ENCODE peak calls at places on chromosome 10, in ten cellular contexts. One of them, this sample, is unnamed.

GRCh38 chr10:118722694-118723093 is 32.1 kb downstream of the CACUL1 start:
- DNase-seq in K562: no peak
- DNase-seq in T follicular helper cell: no peak
- DNase-seq in HT1080: no peak
- DNase-seq in neural progenitor cell: no peak
- DNase-seq in stimulated activated CD4-positive, alpha-beta T cell treated with anti-CD3 and anti-CD28 coated beads, Interleukin-12 subunit alpha, Interleukin-12 subunit beta, amount 100 ng/mL, for 4 hours: no peak
- DNase-seq in anterior cingulate cortex: no peak
- DNase-seq in kidney epithelial cell: no peak
- DNase-seq in neural crest cell: no peak
- DNase-seq in C1 segment of cervical spinal cord: no peak
- DNase-seq in this sample: no peak

GRCh38 chr10:132961864-132962622 is 19.7 kb upstream of the CFAP46 start:
- DNase-seq in K562: no peak
- DNase-seq in T follicular helper cell: peak; percentile 32
- DNase-seq in HT1080: peak; percentile 57
- DNase-seq in neural progenitor cell: peak; percentile 92
- DNase-seq in stimulated activated CD4-positive, alpha-beta T cell treated with anti-CD3 and anti-CD28 coated beads, Interleukin-12 subunit alpha, Interleukin-12 subunit beta, amount 100 ng/mL, for 4 hours: peak; percentile 57
- DNase-seq in anterior cingulate cortex: no peak
- DNase-seq in kidney epithelial cell: peak; percentile 31
- DNase-seq in neural crest cell: peak; percentile 56
- DNase-seq in C1 segment of cervical spinal cord: no peak
- DNase-seq in this sample: no peak

GRCh38 chr10:96264938-96265337 is 6.4 kb downstream of the BLNK start:
- DNase-seq in K562: no peak
- DNase-seq in T follicular helper cell: no peak
- DNase-seq in HT1080: no peak
- DNase-seq in neural progenitor cell: no peak
- DNase-seq in stimulated activated CD4-positive, alpha-beta T cell treated with anti-CD3 and anti-CD28 coated beads, Interleukin-12 subunit alpha, Interleukin-12 subunit beta, amount 100 ng/mL, for 4 hours: no peak
- DNase-seq in anterior cingulate cortex: no peak
- DNase-seq in kidney epithelial cell: no peak
- DNase-seq in neural crest cell: no peak
- DNase-seq in C1 segment of cervical spinal cord: no peak
- DNase-seq in this sample: no peak

GRCh38 chr10:58672855-58673254 is 160.2 kb downstream of the BICC1 start:
- DNase-seq in K562: no peak
- DNase-seq in T follicular helper cell: no peak
- DNase-seq in HT1080: no peak
- DNase-seq in neural progenitor cell: no peak
- DNase-seq in stimulated activated CD4-positive, alpha-beta T cell treated with anti-CD3 and anti-CD28 coated beads, Interleukin-12 subunit alpha, Interleukin-12 subunit beta, amount 100 ng/mL, for 4 hours: no peak
- DNase-seq in anterior cingulate cortex: no peak
- DNase-seq in kidney epithelial cell: no peak
- DNase-seq in neural crest cell: no peak
- DNase-seq in C1 segment of cervical spinal cord: no peak
- DNase-seq in this sample: no peak

GRCh38 chr10:22271786-22272185 is 44.4 kb upstream of the COMMD3 start:
- DNase-seq in K562: no peak
- DNase-seq in T follicular helper cell: no peak
- DNase-seq in HT1080: peak; percentile 25
- DNase-seq in neural progenitor cell: no peak
- DNase-seq in stimulated activated CD4-positive, alpha-beta T cell treated with anti-CD3 and anti-CD28 coated beads, Interleukin-12 subunit alpha, Interleukin-12 subunit beta, amount 100 ng/mL, for 4 hours: no peak
- DNase-seq in anterior cingulate cortex: no peak
- DNase-seq in kidney epithelial cell: no peak
- DNase-seq in neural crest cell: no peak
- DNase-seq in C1 segment of cervical spinal cord: no peak
- DNase-seq in this sample: no peak

GRCh38 chr10:123557366-123558108 is 108.6 kb upstream of the GPR26 start:
- DNase-seq in K562: no peak
- DNase-seq in T follicular helper cell: no peak
- DNase-seq in HT1080: no peak
- DNase-seq in neural progenitor cell: no peak
- DNase-seq in stimulated activated CD4-positive, alpha-beta T cell treated with anti-CD3 and anti-CD28 coated beads, Interleukin-12 subunit alpha, Interleukin-12 subunit beta, amount 100 ng/mL, for 4 hours: no peak
- DNase-seq in anterior cingulate cortex: no peak
- DNase-seq in kidney epithelial cell: no peak
- DNase-seq in neural crest cell: no peak
- DNase-seq in C1 segment of cervical spinal cord: no peak
- DNase-seq in this sample: no peak

GRCh38 chr10:43336641-43337318 is 34.7 kb upstream of the FXYD4 start:
- DNase-seq in K562: no peak
- DNase-seq in T follicular helper cell: no peak
- DNase-seq in HT1080: no peak
- DNase-seq in neural progenitor cell: no peak
- DNase-seq in stimulated activated CD4-positive, alpha-beta T cell treated with anti-CD3 and anti-CD28 coated beads, Interleukin-12 subunit alpha, Interleukin-12 subunit beta, amount 100 ng/mL, for 4 hours: no peak
- DNase-seq in anterior cingulate cortex: no peak
- DNase-seq in kidney epithelial cell: peak; percentile 43
- DNase-seq in neural crest cell: no peak
- DNase-seq in C1 segment of cervical spinal cord: no peak
- DNase-seq in this sample: no peak

GRCh38 chr10:30671011-30671616 is 41.6 kb upstream of the LYZL2 start:
- DNase-seq in K562: peak; percentile 20
- DNase-seq in T follicular helper cell: peak; percentile 9
- DNase-seq in HT1080: peak; percentile 65
- DNase-seq in neural progenitor cell: peak; percentile 70
- DNase-seq in stimulated activated CD4-positive, alpha-beta T cell treated with anti-CD3 and anti-CD28 coated beads, Interleukin-12 subunit alpha, Interleukin-12 subunit beta, amount 100 ng/mL, for 4 hours: no peak
- DNase-seq in anterior cingulate cortex: no peak
- DNase-seq in kidney epithelial cell: peak; percentile 34
- DNase-seq in neural crest cell: peak; percentile 53
- DNase-seq in C1 segment of cervical spinal cord: no peak
- DNase-seq in this sample: peak; percentile 60

GRCh38 chr10:132450825-132451505 is 54.0 kb downstream of the PWWP2B start:
- DNase-seq in K562: no peak
- DNase-seq in T follicular helper cell: no peak
- DNase-seq in HT1080: no peak
- DNase-seq in neural progenitor cell: no peak
- DNase-seq in stimulated activated CD4-positive, alpha-beta T cell treated with anti-CD3 and anti-CD28 coated beads, Interleukin-12 subunit alpha, Interleukin-12 subunit beta, amount 100 ng/mL, for 4 hours: no peak
- DNase-seq in anterior cingulate cortex: no peak
- DNase-seq in kidney epithelial cell: no peak
- DNase-seq in neural crest cell: no peak
- DNase-seq in C1 segment of cervical spinal cord: no peak
- DNase-seq in this sample: no peak

GRCh38 chr10:77355844-77356243 is 281.8 kb downstream of the KCNMA1 start:
- DNase-seq in K562: no peak
- DNase-seq in T follicular helper cell: no peak
- DNase-seq in HT1080: peak; percentile 99
- DNase-seq in neural progenitor cell: no peak
- DNase-seq in stimulated activated CD4-positive, alpha-beta T cell treated with anti-CD3 and anti-CD28 coated beads, Interleukin-12 subunit alpha, Interleukin-12 subunit beta, amount 100 ng/mL, for 4 hours: no peak
- DNase-seq in anterior cingulate cortex: no peak
- DNase-seq in kidney epithelial cell: no peak
- DNase-seq in neural crest cell: no peak
- DNase-seq in C1 segment of cervical spinal cord: no peak
- DNase-seq in this sample: no peak

GRCh38 chr10:104303594-104304178 is 34.6 kb downstream of the ITPRIP start:
- DNase-seq in K562: no peak
- DNase-seq in T follicular helper cell: no peak
- DNase-seq in HT1080: no peak
- DNase-seq in neural progenitor cell: no peak
- DNase-seq in stimulated activated CD4-positive, alpha-beta T cell treated with anti-CD3 and anti-CD28 coated beads, Interleukin-12 subunit alpha, Interleukin-12 subunit beta, amount 100 ng/mL, for 4 hours: no peak
- DNase-seq in anterior cingulate cortex: no peak
- DNase-seq in kidney epithelial cell: no peak
- DNase-seq in neural crest cell: no peak
- DNase-seq in C1 segment of cervical spinal cord: no peak
- DNase-seq in this sample: no peak

GRCh38 chr10:78071857-78072179 is 38.2 kb downstream of the RPS24 start:
- DNase-seq in K562: no peak
- DNase-seq in T follicular helper cell: no peak
- DNase-seq in HT1080: no peak
- DNase-seq in neural progenitor cell: no peak
- DNase-seq in stimulated activated CD4-positive, alpha-beta T cell treated with anti-CD3 and anti-CD28 coated beads, Interleukin-12 subunit alpha, Interleukin-12 subunit beta, amount 100 ng/mL, for 4 hours: no peak
- DNase-seq in anterior cingulate cortex: no peak
- DNase-seq in kidney epithelial cell: no peak
- DNase-seq in neural crest cell: no peak
- DNase-seq in C1 segment of cervical spinal cord: no peak
- DNase-seq in this sample: no peak

GRCh38 chr10:71975891-71976725 is 11.9 kb downstream of the CHST3 start:
- DNase-seq in K562: no peak
- DNase-seq in T follicular helper cell: no peak
- DNase-seq in HT1080: peak; percentile 90
- DNase-seq in neural progenitor cell: no peak
- DNase-seq in stimulated activated CD4-positive, alpha-beta T cell treated with anti-CD3 and anti-CD28 coated beads, Interleukin-12 subunit alpha, Interleukin-12 subunit beta, amount 100 ng/mL, for 4 hours: no peak
- DNase-seq in anterior cingulate cortex: no peak
- DNase-seq in kidney epithelial cell: no peak
- DNase-seq in neural crest cell: no peak
- DNase-seq in C1 segment of cervical spinal cord: no peak
- DNase-seq in this sample: no peak

GRCh38 chr10:119299531-119299930 is 92.2 kb downstream of the GRK5 start:
- DNase-seq in K562: no peak
- DNase-seq in T follicular helper cell: no peak
- DNase-seq in HT1080: no peak
- DNase-seq in neural progenitor cell: no peak
- DNase-seq in stimulated activated CD4-positive, alpha-beta T cell treated with anti-CD3 and anti-CD28 coated beads, Interleukin-12 subunit alpha, Interleukin-12 subunit beta, amount 100 ng/mL, for 4 hours: no peak
- DNase-seq in anterior cingulate cortex: no peak
- DNase-seq in kidney epithelial cell: no peak
- DNase-seq in neural crest cell: no peak
- DNase-seq in C1 segment of cervical spinal cord: no peak
- DNase-seq in this sample: no peak

GRCh38 chr10:110566472-110567200 is 859 bp upstream of the SMC3 start:
- DNase-seq in K562: peak; percentile 11
- DNase-seq in T follicular helper cell: no peak
- DNase-seq in HT1080: no peak
- DNase-seq in neural progenitor cell: peak; percentile 43
- DNase-seq in stimulated activated CD4-positive, alpha-beta T cell treated with anti-CD3 and anti-CD28 coated beads, Interleukin-12 subunit alpha, Interleukin-12 subunit beta, amount 100 ng/mL, for 4 hours: no peak
- DNase-seq in anterior cingulate cortex: no peak
- DNase-seq in kidney epithelial cell: no peak
- DNase-seq in neural crest cell: no peak
- DNase-seq in C1 segment of cervical spinal cord: no peak
- DNase-seq in this sample: no peak

GRCh38 chr10:98404571-98405396 is 10.2 kb downstream of the PYROXD2 start:
- DNase-seq in K562: peak; percentile 34
- DNase-seq in T follicular helper cell: no peak
- DNase-seq in HT1080: peak; percentile 47
- DNase-seq in neural progenitor cell: no peak
- DNase-seq in stimulated activated CD4-positive, alpha-beta T cell treated with anti-CD3 and anti-CD28 coated beads, Interleukin-12 subunit alpha, Interleukin-12 subunit beta, amount 100 ng/mL, for 4 hours: no peak
- DNase-seq in anterior cingulate cortex: no peak
- DNase-seq in kidney epithelial cell: no peak
- DNase-seq in neural crest cell: no peak
- DNase-seq in C1 segment of cervical spinal cord: no peak
- DNase-seq in this sample: no peak

GRCh38 chr10:70672165-70672992 is at the start of gene ADAMTS14:
- DNase-seq in K562: peak; percentile 89
- DNase-seq in T follicular helper cell: no peak
- DNase-seq in HT1080: no peak
- DNase-seq in neural progenitor cell: peak; percentile 80
- DNase-seq in stimulated activated CD4-positive, alpha-beta T cell treated with anti-CD3 and anti-CD28 coated beads, Interleukin-12 subunit alpha, Interleukin-12 subunit beta, amount 100 ng/mL, for 4 hours: no peak
- DNase-seq in anterior cingulate cortex: no peak
- DNase-seq in kidney epithelial cell: no peak
- DNase-seq in neural crest cell: peak; percentile 24
- DNase-seq in C1 segment of cervical spinal cord: peak; percentile 44
- DNase-seq in this sample: peak; percentile 63

GRCh38 chr10:118568327-118568848 is 27.1 kb downstream of the PRLHR start:
- DNase-seq in K562: peak; percentile 47
- DNase-seq in T follicular helper cell: peak; percentile 30
- DNase-seq in HT1080: peak; percentile 58
- DNase-seq in neural progenitor cell: peak; percentile 76
- DNase-seq in stimulated activated CD4-positive, alpha-beta T cell treated with anti-CD3 and anti-CD28 coated beads, Interleukin-12 subunit alpha, Interleukin-12 subunit beta, amount 100 ng/mL, for 4 hours: peak; percentile 13
- DNase-seq in anterior cingulate cortex: no peak
- DNase-seq in kidney epithelial cell: no peak
- DNase-seq in neural crest cell: peak; percentile 65
- DNase-seq in C1 segment of cervical spinal cord: no peak
- DNase-seq in this sample: no peak

GRCh38 chr10:80289451-80290287 is at the start of gene MAT1A:
- DNase-seq in K562: peak; percentile 22
- DNase-seq in T follicular helper cell: no peak
- DNase-seq in HT1080: peak; percentile 41
- DNase-seq in neural progenitor cell: no peak
- DNase-seq in stimulated activated CD4-positive, alpha-beta T cell treated with anti-CD3 and anti-CD28 coated beads, Interleukin-12 subunit alpha, Interleukin-12 subunit beta, amount 100 ng/mL, for 4 hours: no peak
- DNase-seq in anterior cingulate cortex: no peak
- DNase-seq in kidney epithelial cell: no peak
- DNase-seq in neural crest cell: no peak
- DNase-seq in C1 segment of cervical spinal cord: no peak
- DNase-seq in this sample: no peak

GRCh38 chr10:124064158-124064603 is 29.2 kb downstream of the CHST15 start:
- DNase-seq in K562: no peak
- DNase-seq in T follicular helper cell: no peak
- DNase-seq in HT1080: no peak
- DNase-seq in neural progenitor cell: no peak
- DNase-seq in stimulated activated CD4-positive, alpha-beta T cell treated with anti-CD3 and anti-CD28 coated beads, Interleukin-12 subunit alpha, Interleukin-12 subunit beta, amount 100 ng/mL, for 4 hours: no peak
- DNase-seq in anterior cingulate cortex: no peak
- DNase-seq in kidney epithelial cell: no peak
- DNase-seq in neural crest cell: no peak
- DNase-seq in C1 segment of cervical spinal cord: no peak
- DNase-seq in this sample: no peak

GRCh38 chr10:79361721-79362397 is 14.6 kb downstream of the PPIF start:
- DNase-seq in K562: no peak
- DNase-seq in T follicular helper cell: no peak
- DNase-seq in HT1080: no peak
- DNase-seq in neural progenitor cell: no peak
- DNase-seq in stimulated activated CD4-positive, alpha-beta T cell treated with anti-CD3 and anti-CD28 coated beads, Interleukin-12 subunit alpha, Interleukin-12 subunit beta, amount 100 ng/mL, for 4 hours: no peak
- DNase-seq in anterior cingulate cortex: no peak
- DNase-seq in kidney epithelial cell: no peak
- DNase-seq in neural crest cell: no peak
- DNase-seq in C1 segment of cervical spinal cord: no peak
- DNase-seq in this sample: no peak

GRCh38 chr10:61937631-61938284 is 36.3 kb downstream of the ARID5B start:
- DNase-seq in K562: no peak
- DNase-seq in T follicular helper cell: no peak
- DNase-seq in HT1080: no peak
- DNase-seq in neural progenitor cell: no peak
- DNase-seq in stimulated activated CD4-positive, alpha-beta T cell treated with anti-CD3 and anti-CD28 coated beads, Interleukin-12 subunit alpha, Interleukin-12 subunit beta, amount 100 ng/mL, for 4 hours: no peak
- DNase-seq in anterior cingulate cortex: no peak
- DNase-seq in kidney epithelial cell: no peak
- DNase-seq in neural crest cell: no peak
- DNase-seq in C1 segment of cervical spinal cord: no peak
- DNase-seq in this sample: no peak

GRCh38 chr10:69729326-69730048 is 72.2 kb upstream of the COL13A1 start:
- DNase-seq in K562: no peak
- DNase-seq in T follicular helper cell: no peak
- DNase-seq in HT1080: no peak
- DNase-seq in neural progenitor cell: no peak
- DNase-seq in stimulated activated CD4-positive, alpha-beta T cell treated with anti-CD3 and anti-CD28 coated beads, Interleukin-12 subunit alpha, Interleukin-12 subunit beta, amount 100 ng/mL, for 4 hours: no peak
- DNase-seq in anterior cingulate cortex: no peak
- DNase-seq in kidney epithelial cell: no peak
- DNase-seq in neural crest cell: no peak
- DNase-seq in C1 segment of cervical spinal cord: no peak
- DNase-seq in this sample: no peak

GRCh38 chr10:123146013-123146891 is 1.7 kb upstream of the HMX2 start:
- DNase-seq in K562: no peak
- DNase-seq in T follicular helper cell: no peak
- DNase-seq in HT1080: no peak
- DNase-seq in neural progenitor cell: peak; percentile 71
- DNase-seq in stimulated activated CD4-positive, alpha-beta T cell treated with anti-CD3 and anti-CD28 coated beads, Interleukin-12 subunit alpha, Interleukin-12 subunit beta, amount 100 ng/mL, for 4 hours: no peak
- DNase-seq in anterior cingulate cortex: no peak
- DNase-seq in kidney epithelial cell: no peak
- DNase-seq in neural crest cell: no peak
- DNase-seq in C1 segment of cervical spinal cord: no peak
- DNase-seq in this sample: no peak

GRCh38 chr10:128116851-128117615 is 9.2 kb downstream of the MKI67 start:
- DNase-seq in K562: no peak
- DNase-seq in T follicular helper cell: no peak
- DNase-seq in HT1080: no peak
- DNase-seq in neural progenitor cell: no peak
- DNase-seq in stimulated activated CD4-positive, alpha-beta T cell treated with anti-CD3 and anti-CD28 coated beads, Interleukin-12 subunit alpha, Interleukin-12 subunit beta, amount 100 ng/mL, for 4 hours: no peak
- DNase-seq in anterior cingulate cortex: no peak
- DNase-seq in kidney epithelial cell: no peak
- DNase-seq in neural crest cell: no peak
- DNase-seq in C1 segment of cervical spinal cord: no peak
- DNase-seq in this sample: no peak

GRCh38 chr10:69043931-69044531 is 43.9 kb upstream of the SRGN start:
- DNase-seq in K562: no peak
- DNase-seq in T follicular helper cell: no peak
- DNase-seq in HT1080: no peak
- DNase-seq in neural progenitor cell: no peak
- DNase-seq in stimulated activated CD4-positive, alpha-beta T cell treated with anti-CD3 and anti-CD28 coated beads, Interleukin-12 subunit alpha, Interleukin-12 subunit beta, amount 100 ng/mL, for 4 hours: peak; percentile 23
- DNase-seq in anterior cingulate cortex: no peak
- DNase-seq in kidney epithelial cell: no peak
- DNase-seq in neural crest cell: no peak
- DNase-seq in C1 segment of cervical spinal cord: no peak
- DNase-seq in this sample: no peak

GRCh38 chr10:47325303-47326291 is 3.3 kb downstream of the GDF2 start:
- DNase-seq in K562: no peak
- DNase-seq in T follicular helper cell: no peak
- DNase-seq in HT1080: no peak
- DNase-seq in neural progenitor cell: no peak
- DNase-seq in stimulated activated CD4-positive, alpha-beta T cell treated with anti-CD3 and anti-CD28 coated beads, Interleukin-12 subunit alpha, Interleukin-12 subunit beta, amount 100 ng/mL, for 4 hours: no peak
- DNase-seq in anterior cingulate cortex: no peak
- DNase-seq in kidney epithelial cell: no peak
- DNase-seq in neural crest cell: no peak
- DNase-seq in C1 segment of cervical spinal cord: no peak
- DNase-seq in this sample: no peak

GRCh38 chr10:122282909-122283308 is 11.8 kb downstream of the BTBD16 start:
- DNase-seq in K562: no peak
- DNase-seq in T follicular helper cell: no peak
- DNase-seq in HT1080: no peak
- DNase-seq in neural progenitor cell: no peak
- DNase-seq in stimulated activated CD4-positive, alpha-beta T cell treated with anti-CD3 and anti-CD28 coated beads, Interleukin-12 subunit alpha, Interleukin-12 subunit beta, amount 100 ng/mL, for 4 hours: no peak
- DNase-seq in anterior cingulate cortex: no peak
- DNase-seq in kidney epithelial cell: no peak
- DNase-seq in neural crest cell: no peak
- DNase-seq in C1 segment of cervical spinal cord: no peak
- DNase-seq in this sample: no peak